ENCODE peak calls at places on chromosomes 13 and 19, in eight cellular contexts. T is A673, J is right lobe of liver, X is HepG2, Y is spleen, I is H9, Q is mammary epithelial cell, V is heart left ventricle. Z is an unnamed sample. For H3K4me1, the result is how much of the 10 kb centered on the place peaks cover.

GRCh38 chr19:45547965-45548609 is 36.5 kb downstream of the OPA3 start:
- DNase-seq in T (peak), J (no peak), X (no peak), Y (no peak), I (peak), Q (peak), V (no peak), Z (no peak)

GRCh38 chr13:113034451-113035208 is 65.6 kb downstream of the MCF2L start:
- DNase-seq in T (peak), J (no peak), X (peak), Y (no peak), I (peak), Q (peak), V (no peak), Z (no peak)

GRCh38 chr13:109669956-109670355 is 116.4 kb downstream of the IRS2 start:
- DNase-seq in T (no peak), J (no peak), X (no peak), Y (no peak), I (no peak), Q (no peak), V (no peak), Z (no peak)

GRCh38 chr13:79285159-79285558 is 120.9 kb downstream of the RBM26 start:
- DNase-seq in T (no peak), J (no peak), X (no peak), Y (no peak), I (no peak), Q (no peak), V (no peak), Z (no peak)

GRCh38 chr13:50081106-50081898 is 66.1 kb downstream of the KCNRG start:
- DNase-seq in T (peak), J (peak), X (no peak), Y (peak), I (peak), Q (no peak), V (peak), Z (peak)

GRCh38 chr19:53881482-53882390 is at the start of gene PRKCG:
- DNase-seq in T (peak), J (no peak), X (peak), Y (peak), I (peak), Q (peak), V (peak), Z (peak)

GRCh38 chr13:43127827-43128226 is 104.4 kb downstream of the DNAJC15 start:
- DNase-seq in T (no peak), J (no peak), X (no peak), Y (no peak), I (no peak), Q (no peak), V (no peak), Z (no peak)

GRCh38 chr19:54029930-54030490 is 33.7 kb downstream of the VSTM1 start:
- DNase-seq in T (peak), J (no peak), X (peak), Y (peak), I (peak), Q (peak), V (peak), Z (peak)

GRCh38 chr13:60412909-60413616 is 16.0 kb downstream of the TDRD3 start:
- DNase-seq in T (no peak), J (no peak), X (no peak), Y (no peak), I (no peak), Q (no peak), V (no peak), Z (no peak)

GRCh38 chr13:100513987-100514670 is 74.5 kb downstream of the GGACT start:
- DNase-seq in T (peak), J (no peak), X (no peak), Y (no peak), I (peak), Q (no peak), V (no peak), Z (no peak)

GRCh38 chr13:36796052-36796451 is 23.0 kb upstream of the RFXAP start:
- DNase-seq in T (no peak), J (no peak), X (no peak), Y (no peak), I (no peak), Q (no peak), V (no peak), Z (no peak)

GRCh38 chr13:32187651-32188050 is 127.5 kb downstream of the ZAR1L start:
- DNase-seq in T (no peak), J (no peak), X (no peak), Y (no peak), I (no peak), Q (no peak), V (no peak), Z (no peak)

GRCh38 chr19:50050406-50051223 is 24.8 kb downstream of the ZNF473 start:
- DNase-seq in T (peak), J (peak), X (no peak), Y (peak), I (no peak), Q (peak), V (peak), Z (peak)

GRCh38 chr19:48796468-48797083 is 14.3 kb downstream of the BCAT2 start:
- DNase-seq in T (no peak), J (no peak), X (no peak), Y (no peak), I (no peak), Q (no peak), V (no peak), Z (no peak)

GRCh38 chr19:29690842-29691241 is 24.2 kb downstream of the C19orf12 start:
- DNase-seq in T (peak), J (no peak), X (peak), Y (peak), I (peak), Q (peak), V (no peak), Z (no peak)

DNA sequence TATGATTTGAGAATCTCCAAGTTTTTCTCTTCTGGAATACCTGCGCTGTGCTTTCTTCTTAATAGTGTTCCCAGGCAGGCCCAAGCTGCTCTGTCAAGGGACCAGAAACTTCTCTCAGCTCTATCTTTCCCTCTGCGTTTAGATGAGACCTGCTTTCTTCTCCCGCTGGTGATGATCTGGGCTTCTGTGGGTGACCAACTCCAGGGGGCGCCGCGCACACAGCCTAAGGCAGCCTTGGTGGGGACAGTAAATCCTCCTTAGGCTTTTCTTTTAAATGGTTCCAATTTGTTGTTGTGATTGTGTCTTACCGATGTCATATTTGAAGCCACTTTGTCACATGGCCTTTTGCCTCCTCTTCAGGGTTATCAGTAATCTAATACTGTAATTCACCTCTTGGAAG is 439.4 kb upstream of the KLF12 start:
- DNase-seq in T (no peak), J (no peak), X (peak), Y (no peak), I (peak), Q (no peak), V (no peak), Z (no peak)
- TF ChIP-seq CTCF in T (peak), J (no peak), X (peak), Y (no peak), I (peak), Q (no peak), V (no peak), Z (no peak)

DNA sequence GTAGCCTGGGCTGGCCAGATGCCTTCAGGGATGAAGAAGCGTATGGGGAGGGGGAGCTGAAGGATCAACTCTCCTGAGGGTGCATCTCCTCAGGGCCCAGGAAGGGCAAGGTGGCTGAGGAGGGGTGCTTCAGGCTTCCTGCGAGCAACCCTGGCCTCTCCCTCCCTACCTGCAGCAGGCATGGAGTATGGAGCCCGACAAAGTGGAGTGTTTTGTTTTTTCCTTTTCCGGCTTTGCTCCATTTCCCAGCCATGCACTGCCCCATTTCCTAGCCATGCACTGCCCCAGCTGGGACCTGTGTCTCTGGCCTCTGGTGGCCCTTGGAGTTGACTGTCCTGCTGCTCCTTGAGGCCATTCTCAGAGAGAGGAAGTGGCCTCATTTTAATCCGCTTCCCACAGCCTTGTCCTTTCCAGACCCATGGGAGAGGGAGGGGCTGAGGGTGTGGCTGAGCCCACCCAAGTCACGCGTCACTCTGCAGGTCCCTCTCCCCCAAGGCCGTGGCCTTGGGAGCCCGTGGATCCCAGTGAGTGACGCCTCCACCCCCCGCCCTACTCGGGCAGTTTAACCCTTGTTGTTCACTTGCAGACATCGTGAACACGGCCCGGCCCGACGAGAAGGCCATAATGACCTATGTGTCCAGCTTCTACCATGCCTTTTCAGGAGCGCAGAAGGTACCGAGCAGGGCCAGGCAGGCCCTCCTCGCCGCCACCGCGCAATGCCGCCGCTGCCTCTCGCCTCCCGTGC is 34.4 kb downstream of the CAPN12 start:
- DNase-seq in T (no peak), J (no peak), X (no peak), Y (peak), I (no peak), Q (no peak), V (peak), Z (no peak)
- H3K4me1 ChIP-seq in T (under half), J (half or more), X (under half), Y (half or more), I (under half), Q (half or more), V (half or more), Z (half or more)

DNA sequence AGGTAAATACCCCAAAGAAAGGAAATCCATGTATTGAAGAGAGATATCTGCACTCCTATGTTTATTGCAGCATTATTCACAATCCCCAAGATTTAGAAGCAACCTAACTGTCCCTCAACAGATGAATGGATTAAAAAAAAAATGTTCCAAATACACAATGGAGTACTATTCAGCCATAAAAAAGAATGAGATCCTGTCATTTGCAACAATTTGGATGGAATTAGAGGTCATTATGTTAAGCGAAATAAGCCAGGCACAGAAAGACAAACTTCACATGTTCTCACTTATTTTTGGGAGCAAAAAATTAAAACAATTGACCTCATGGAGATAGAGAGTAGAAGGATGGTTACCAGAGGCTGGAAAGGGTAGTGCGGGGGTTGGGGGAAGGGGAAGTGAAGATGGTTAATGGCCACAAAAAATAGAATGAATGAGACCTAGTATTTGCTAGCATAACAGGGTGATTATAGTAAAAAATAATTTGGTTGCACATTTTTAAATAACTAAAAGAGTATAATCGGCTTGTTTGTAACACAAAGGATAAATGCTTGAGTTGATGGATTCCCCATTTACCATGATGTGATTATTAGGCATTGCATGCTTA is 9.7 kb upstream of the ZNF709 start:
- DNase-seq in T (no peak), J (no peak), X (no peak), Y (no peak), I (no peak), Q (no peak), V (no peak), Z (no peak)
- H3K27ac ChIP-seq in T (no peak), J (no peak), X (peak), Y (peak), I (no peak), Q (no peak), V (peak), Z (peak)

DNA sequence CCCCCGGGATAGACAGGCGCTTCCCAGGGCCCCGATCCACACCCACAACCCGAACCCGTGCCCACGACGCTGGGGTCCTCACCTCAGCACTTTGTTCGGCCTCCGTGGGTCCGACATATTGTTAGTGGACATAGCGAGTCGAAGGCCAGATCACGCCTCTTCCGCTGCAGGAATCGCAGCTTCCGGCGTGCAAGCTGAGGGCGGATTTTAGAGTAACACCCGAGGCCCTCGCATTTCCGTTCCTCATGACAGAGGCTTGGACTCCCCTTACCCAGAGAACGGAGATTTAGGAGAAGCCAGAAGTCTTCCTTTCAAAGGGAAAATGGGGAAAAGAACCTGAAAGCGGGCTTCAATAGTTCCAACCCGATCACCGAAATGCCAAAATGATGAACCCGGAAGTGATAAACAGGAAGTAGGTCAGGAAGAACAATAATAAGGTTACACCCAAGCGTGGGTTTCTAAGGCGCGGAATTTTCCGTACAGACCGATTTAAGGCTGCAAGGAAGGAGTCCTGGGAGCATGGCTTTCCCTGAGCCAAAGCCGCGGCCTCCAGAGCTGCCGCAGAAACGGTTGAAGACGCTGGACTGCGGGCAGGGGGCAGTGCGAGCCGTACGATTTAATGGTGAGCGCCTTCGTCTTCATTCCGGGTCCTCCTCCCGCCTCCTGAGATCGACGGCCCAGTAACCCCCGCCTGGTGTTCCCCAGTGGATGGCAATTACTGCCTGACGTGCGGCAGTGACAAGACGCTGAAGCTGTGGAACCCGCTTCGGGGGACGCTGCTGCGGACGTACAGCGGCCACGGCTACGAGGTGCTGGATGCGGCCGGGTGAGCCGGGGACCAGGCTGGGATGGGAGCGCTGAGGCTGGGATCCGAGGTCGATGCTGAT is 2.9 kb downstream of the WDR83 start:
- DNase-seq in T (peak), J (peak), X (peak), Y (peak), I (peak), Q (peak), V (peak), Z (peak)
- TF ChIP-seq CTCF in T (no peak), J (no peak), X (no peak), Y (peak), I (no peak), Q (no peak), V (no peak), Z (peak)

DNA sequence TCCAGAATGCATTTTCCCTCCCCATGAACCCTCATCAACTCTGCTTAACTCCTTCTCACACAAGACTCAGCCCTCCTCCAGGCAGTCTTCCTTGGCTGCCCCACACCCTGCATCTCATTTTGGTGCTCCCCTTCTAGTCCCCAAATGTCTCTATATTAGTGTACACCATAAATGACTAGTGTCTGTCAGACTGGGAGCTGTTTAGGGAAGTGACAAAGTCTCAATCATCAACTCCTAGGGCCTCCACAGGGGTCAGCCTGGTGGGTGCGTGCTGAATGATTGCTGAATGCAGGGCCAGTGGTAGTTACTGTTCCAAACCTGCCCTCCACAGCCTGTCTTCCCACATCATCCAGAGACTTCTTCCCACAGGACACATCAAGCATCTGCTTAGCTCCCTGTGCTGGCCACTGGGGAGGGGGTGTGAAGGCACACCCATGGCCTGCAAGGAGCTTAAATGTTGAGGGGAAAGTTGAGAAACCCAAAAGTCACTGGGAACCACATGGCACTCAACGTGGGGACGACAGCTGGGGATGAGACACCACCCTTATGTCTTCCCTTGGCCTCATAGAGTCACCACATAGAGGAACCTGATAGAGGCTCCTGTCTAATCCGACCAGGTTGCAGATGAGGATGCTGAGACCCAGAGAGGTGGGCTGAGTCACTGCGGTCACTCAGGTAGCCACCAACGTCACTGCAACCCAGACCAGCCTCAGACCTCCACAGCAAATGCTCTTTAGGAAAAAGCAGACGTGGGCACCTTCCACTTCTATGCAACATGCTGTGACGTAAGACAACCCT is 79.3 kb upstream of the TM9SF2 start:
- DNase-seq in T (no peak), J (no peak), X (no peak), Y (no peak), I (no peak), Q (no peak), V (no peak), Z (no peak)
- H3K4me1 ChIP-seq in T (under half), J (under half), X (under half), Y (half or more), I (under half), Q (under half), V (under half), Z (under half)